ENCODE peak calls at places on chromosomes 7 and 10, in seven cellular contexts. I is HCT116; D is ovary; J is transverse colon; O is CD8-positive, alpha-beta T cell; B is IMR-90; Q is cardiac fibroblast. W is an unnamed sample.

GRCh38 chr10:81081887-81082620 is 544.4 kb downstream of the SH2D4B start:
- DNase-seq in Q (no peak), B (peak; percentile 12), O (no peak), D (no peak), J (no peak), I (no peak), W (no peak)

GRCh38 chr7:115252461-115252860 is 330.6 kb downstream of the MDFIC start:
- DNase-seq in Q (no peak), J (no peak), B (no peak), D (no peak), I (no peak), O (no peak), W (no peak)

GRCh38 chr7:42227523-42227922 is 9.5 kb downstream of the GLI3 start:
- DNase-seq in J (no peak), I (no peak), D (no peak), O (no peak), B (no peak), Q (no peak), W (no peak)

GRCh38 chr7:102068846-102069245 is 217.8 kb upstream of the SH2B2 start:
- DNase-seq in Q (no peak), B (no peak), D (no peak), J (no peak), I (no peak), O (no peak), W (no peak)

GRCh38 chr10:32263300-32263699 is 83.7 kb downstream of the EPC1 start:
- DNase-seq in D (no peak), I (no peak), O (no peak), B (no peak), J (no peak), Q (no peak), W (no peak)

GRCh38 chr10:112546474-112546873 is 99.5 kb downstream of the VTI1A start:
- DNase-seq in J (no peak), D (no peak), Q (no peak), O (no peak), B (no peak), I (no peak), W (no peak)

GRCh38 chr10:18608581-18608980 is 42.8 kb downstream of the NSUN6 start:
- DNase-seq in D (no peak), Q (no peak), J (no peak), I (no peak), B (no peak), O (no peak), W (no peak)

GRCh38 chr7:106737202-106737562 is 76.2 kb upstream of the CCDC71L start:
- DNase-seq in I (no peak), Q (peak; percentile 80), O (no peak), B (peak; percentile 63), J (no peak), D (no peak), W (no peak)

GRCh38 chr7:139640678-139641077 is 117.2 kb downstream of the CLEC2L start:
- DNase-seq in O (no peak), B (no peak), J (no peak), I (no peak), Q (no peak), D (no peak), W (no peak)

GRCh38 chr10:100014129-100014762 is 4.5 kb upstream of the DNMBP start:
- DNase-seq in Q (no peak), O (no peak), D (no peak), I (no peak), J (no peak), B (no peak), W (no peak)

GRCh38 chr10:17645591-17646345 is 1.8 kb downstream of the STAM start:
- DNase-seq in B (peak; percentile 18), O (no peak), J (no peak), I (no peak), D (no peak), Q (no peak), W (no peak)

GRCh38 chr10:88983206-88983605 is 7.4 kb upstream of the FAS start:
- DNase-seq in B (peak; percentile 35), I (no peak), Q (peak; percentile 59), D (no peak), J (no peak), O (no peak), W (no peak)

GRCh38 chr7:132049462-132050304 is 493.3 kb upstream of the PODXL start:
- DNase-seq in D (no peak), I (peak; percentile 16), J (peak; percentile 58), O (no peak), B (peak; percentile 17), Q (peak; percentile 44), W (no peak)

GRCh38 chr7:26538216-26538615 is 246.6 kb downstream of the SNX10 start:
- DNase-seq in J (no peak), Q (no peak), D (no peak), O (no peak), B (no peak), I (no peak), W (no peak)

GRCh38 chr10:99531026-99531695 is 1.6 kb upstream of the NKX2-3 start:
- DNase-seq in D (no peak), B (no peak), Q (no peak), I (no peak), O (no peak), J (peak; percentile 18), W (no peak)

GRCh38 chr7:129225931-129226572 is 1.2 kb downstream of the AHCYL2 start:
- DNase-seq in D (no peak), I (no peak), Q (peak; percentile 7), O (no peak), J (no peak), B (peak; percentile 17), W (no peak)

DNA sequence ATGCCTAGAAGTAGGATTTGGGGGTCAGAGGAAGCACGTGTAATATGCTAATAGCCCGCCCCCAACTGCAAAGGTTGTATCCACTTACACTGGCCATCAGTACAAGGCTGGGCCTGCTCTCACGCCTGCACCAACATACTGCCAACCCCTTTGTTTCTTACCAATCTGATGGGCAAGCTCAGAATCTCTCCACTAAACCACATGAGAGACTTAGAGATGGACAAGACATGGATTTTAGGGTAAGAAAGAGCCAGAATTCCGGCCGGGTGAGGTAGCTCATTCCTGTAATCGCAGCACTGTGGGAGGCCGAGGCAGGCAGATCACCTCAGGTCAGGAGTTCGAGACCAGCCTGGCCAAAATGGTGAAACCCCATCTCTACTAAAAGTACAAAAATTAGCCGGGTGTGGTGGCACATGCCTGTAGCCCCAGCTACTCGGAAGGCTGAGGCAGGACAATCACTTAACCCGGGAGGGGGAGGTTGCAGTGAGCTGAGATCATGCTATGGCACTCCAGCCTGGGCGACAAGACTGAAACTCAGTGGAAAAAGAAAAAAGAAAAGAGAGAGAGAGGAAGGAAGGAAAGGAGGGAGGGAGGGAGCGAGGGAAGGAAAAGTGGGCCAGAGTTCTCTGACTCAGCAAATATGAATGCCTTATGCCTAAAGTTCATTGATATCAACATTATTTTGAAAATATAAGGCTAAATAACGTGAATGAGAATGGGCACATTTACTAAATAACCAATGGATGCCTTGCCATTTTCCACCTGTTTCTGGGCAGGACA is 162.2 kb downstream of the SLIT1 start:
- DNase-seq in D (no peak), J (no peak), B (no peak), Q (peak; percentile 34), I (no peak), O (no peak), W (no peak)
- H3K4me3 ChIP-seq in D (no peak overlapping the region), J (no peak overlapping the region), B (no peak overlapping the region), Q (no peak overlapping the region), I (peak overlapping the region; percentile 3), O (no peak overlapping the region), W (no peak overlapping the region)

DNA sequence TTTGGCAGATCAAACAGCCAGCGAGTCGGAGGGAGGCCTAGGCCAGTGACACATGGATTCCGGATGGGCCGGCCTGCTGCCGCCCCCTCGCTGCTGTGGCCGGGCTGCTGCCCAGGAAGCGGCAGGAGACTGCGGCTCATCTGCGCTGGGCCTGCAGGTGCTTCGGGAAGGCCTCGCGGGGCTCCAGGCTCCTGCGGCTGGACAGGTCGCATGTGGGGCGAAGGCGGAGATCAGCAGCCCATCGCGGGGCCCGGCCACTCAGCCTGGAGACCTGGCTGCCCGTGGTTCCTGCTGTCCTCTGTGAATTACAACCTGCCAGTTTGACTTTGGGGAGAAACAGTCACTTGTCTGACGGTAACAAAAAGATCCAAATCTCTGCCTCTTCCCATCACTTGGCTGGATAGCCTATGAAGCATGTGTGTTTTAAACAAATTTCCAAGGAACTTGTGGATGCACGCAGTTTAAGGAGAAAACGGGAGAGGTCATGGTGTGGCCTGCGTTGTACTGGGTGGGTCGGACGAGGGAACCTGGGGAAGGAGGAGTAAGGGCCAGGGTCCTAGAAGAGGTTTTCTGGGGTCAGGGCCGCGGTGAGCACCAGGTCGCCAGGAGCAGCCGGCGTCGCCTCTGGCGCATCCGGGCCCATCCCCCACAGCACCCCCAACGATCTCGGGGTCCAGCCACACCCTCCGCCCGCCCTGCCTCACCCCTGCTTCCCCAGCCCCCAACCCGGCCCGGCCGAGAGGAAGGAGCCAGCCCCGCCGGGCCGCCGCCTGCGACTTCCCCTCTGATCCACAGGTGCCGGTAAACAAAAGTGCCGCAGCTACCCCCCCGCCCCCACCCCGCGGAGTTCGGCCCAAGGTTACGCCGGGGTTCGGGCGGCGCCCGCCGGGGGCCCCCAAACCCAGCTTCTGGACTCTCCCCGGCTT is 1.6 kb downstream of the SPOCK2 start:
- DNase-seq in O (peak; percentile 79), D (no peak), I (no peak), B (peak; percentile 19), J (peak; percentile 65), Q (no peak), W (no peak)
- H3K4me3 ChIP-seq in O (peak overlapping the region; percentile 98), D (peak overlapping the region; percentile 9), I (no peak overlapping the region), B (no peak overlapping the region), J (peak overlapping the region; percentile 41), Q (no peak overlapping the region), W (no peak overlapping the region)

GRCh38 chr7:50166997-50167961 is 74.2 kb upstream of the ZPBP start:
- DNase-seq in J (no peak), B (no peak), O (peak; percentile 41), Q (no peak), I (no peak), D (no peak), W (no peak)
- H3K4me3 ChIP-seq in J (no peak overlapping the region), B (no peak overlapping the region), O (no peak overlapping the region), Q (no peak overlapping the region), I (no peak overlapping the region), D (no peak overlapping the region), W (no peak overlapping the region)

GRCh38 chr10:96830511-96831199 is 1.4 kb upstream of the LCOR start:
- DNase-seq in O (peak; percentile 82), J (peak; percentile 89), D (peak; percentile 41), B (peak; percentile 65), I (peak; percentile 75), Q (peak; percentile 72), W (peak; percentile 84)
- H3K4me3 ChIP-seq in O (no peak overlapping the region), J (no peak overlapping the region), D (no peak overlapping the region), B (no peak overlapping the region), I (peak overlapping the region; percentile 58), Q (no peak overlapping the region), W (peak overlapping the region; percentile 50)